ENCODE peak calls at places on chromosomes 4 and X, in nine cellular contexts. V is right lobe of liver, S is IMR-90, M is heart left ventricle, B is heart right ventricle, I is upper lobe of right lung, W is lower lobe of right lung, J is PC-3, K is K562. G is an unnamed sample.

GRCh38 chrX:149494844-149495565 is 10.1 kb downstream of the IDS start:
- ATAC-seq in V (no peak), S (no peak), M (no peak), B (no peak), I (peak; percentile 75), W (peak; percentile 75), J (peak; percentile 48), K (no peak), G (no peak)

GRCh38 chr4:22848332-22848731 is 155.6 kb downstream of the GBA3 start:
- ATAC-seq in V (peak; percentile 68), S (no peak), M (no peak), B (no peak), I (no peak), W (no peak), J (no peak), K (no peak), G (no peak)

GRCh38 chr4:127917151-127917550 is 36.5 kb downstream of the PLK4 start:
- ATAC-seq in V (no peak), S (no peak), M (peak; percentile 93), B (no peak), I (no peak), W (no peak), J (no peak), K (peak; percentile 26), G (no peak)

GRCh38 chr4:23084559-23085248 is 392.0 kb downstream of the GBA3 start:
- ATAC-seq in V (no peak), S (no peak), M (no peak), B (no peak), I (no peak), W (no peak), J (peak; percentile 92), K (no peak), G (no peak)

GRCh38 chr4:73068496-73069337 is 799 bp downstream of the COX18 start:
- ATAC-seq in V (peak; percentile 14), S (peak; percentile 6), M (peak; percentile 5), B (no peak), I (no peak), W (peak; percentile 10), J (peak; percentile 4), K (peak; percentile 44), G (no peak)

GRCh38 chr4:187027231-187027760 is 303.6 kb upstream of the FAT1 start:
- ATAC-seq in V (no peak), S (peak; percentile 63), M (no peak), B (no peak), I (no peak), W (no peak), J (no peak), K (no peak), G (no peak)

GRCh38 chr4:23438764-23439163 is 451.1 kb downstream of the PPARGC1A start:
- ATAC-seq in V (no peak), S (no peak), M (no peak), B (no peak), I (no peak), W (no peak), J (no peak), K (no peak), G (no peak)

GRCh38 chr4:80500593-80500992 is 165.1 kb downstream of the CFAP299 start:
- ATAC-seq in V (peak; percentile 32), S (no peak), M (no peak), B (no peak), I (peak; percentile 54), W (peak; percentile 68), J (no peak), K (no peak), G (no peak)

GRCh38 chrX:153806999-153807575 is 12.6 kb downstream of the SSR4 start:
- ATAC-seq in V (no peak), S (no peak), M (no peak), B (no peak), I (no peak), W (no peak), J (no peak), K (no peak), G (no peak)

GRCh38 chr4:164550989-164551712 is 202.8 kb upstream of the SMIM31 start:
- ATAC-seq in V (no peak), S (no peak), M (no peak), B (no peak), I (no peak), W (no peak), J (no peak), K (no peak), G (no peak)

GRCh38 chrX:136255543-136255942 is 4.3 kb upstream of the MAP7D3 start:
- ATAC-seq in V (no peak), S (no peak), M (no peak), B (peak; percentile 19), I (no peak), W (no peak), J (no peak), K (no peak), G (peak; percentile 42)

GRCh38 chr4:51907001-51907669 is 64.2 kb downstream of the DCUN1D4 start:
- ATAC-seq in V (no peak), S (no peak), M (no peak), B (no peak), I (no peak), W (no peak), J (no peak), K (no peak), G (no peak)

GRCh38 chr4:99868126-99868596 is 26.1 kb downstream of the LAMTOR3 start:
- ATAC-seq in V (no peak), S (peak; percentile 32), M (peak; percentile 29), B (no peak), I (no peak), W (no peak), J (no peak), K (no peak), G (peak; percentile 60)
- H3K4me3 ChIP-seq in V (no peak overlapping the region), S (no peak overlapping the region), M (no peak overlapping the region), B (no peak overlapping the region), I (no peak overlapping the region), W (no peak overlapping the region), J (no peak overlapping the region), K (no peak overlapping the region), G (no peak overlapping the region)

GRCh38 chr4:1329408-1330371 is 17.3 kb upstream of the UVSSA start:
- ATAC-seq in V (peak; percentile 11), S (peak; percentile 21), M (peak; percentile 14), B (no peak), I (no peak), W (no peak), J (no peak), K (no peak), G (no peak)

GRCh38 chr4:1326751-1327525 is 20.1 kb upstream of the UVSSA start:
- ATAC-seq in V (no peak), S (no peak), M (no peak), B (no peak), I (no peak), W (no peak), J (no peak), K (no peak), G (no peak)

GRCh38 chr4:1327526-1328266 is 19.3 kb upstream of the UVSSA start:
- ATAC-seq in V (no peak), S (no peak), M (no peak), B (no peak), I (no peak), W (no peak), J (no peak), K (no peak), G (no peak)

GRCh38 chr4:1330761-1331590 is 16.0 kb upstream of the UVSSA start:
- ATAC-seq in V (no peak), S (no peak), M (no peak), B (no peak), I (peak; percentile 11), W (no peak), J (no peak), K (no peak), G (no peak)

DNA sequence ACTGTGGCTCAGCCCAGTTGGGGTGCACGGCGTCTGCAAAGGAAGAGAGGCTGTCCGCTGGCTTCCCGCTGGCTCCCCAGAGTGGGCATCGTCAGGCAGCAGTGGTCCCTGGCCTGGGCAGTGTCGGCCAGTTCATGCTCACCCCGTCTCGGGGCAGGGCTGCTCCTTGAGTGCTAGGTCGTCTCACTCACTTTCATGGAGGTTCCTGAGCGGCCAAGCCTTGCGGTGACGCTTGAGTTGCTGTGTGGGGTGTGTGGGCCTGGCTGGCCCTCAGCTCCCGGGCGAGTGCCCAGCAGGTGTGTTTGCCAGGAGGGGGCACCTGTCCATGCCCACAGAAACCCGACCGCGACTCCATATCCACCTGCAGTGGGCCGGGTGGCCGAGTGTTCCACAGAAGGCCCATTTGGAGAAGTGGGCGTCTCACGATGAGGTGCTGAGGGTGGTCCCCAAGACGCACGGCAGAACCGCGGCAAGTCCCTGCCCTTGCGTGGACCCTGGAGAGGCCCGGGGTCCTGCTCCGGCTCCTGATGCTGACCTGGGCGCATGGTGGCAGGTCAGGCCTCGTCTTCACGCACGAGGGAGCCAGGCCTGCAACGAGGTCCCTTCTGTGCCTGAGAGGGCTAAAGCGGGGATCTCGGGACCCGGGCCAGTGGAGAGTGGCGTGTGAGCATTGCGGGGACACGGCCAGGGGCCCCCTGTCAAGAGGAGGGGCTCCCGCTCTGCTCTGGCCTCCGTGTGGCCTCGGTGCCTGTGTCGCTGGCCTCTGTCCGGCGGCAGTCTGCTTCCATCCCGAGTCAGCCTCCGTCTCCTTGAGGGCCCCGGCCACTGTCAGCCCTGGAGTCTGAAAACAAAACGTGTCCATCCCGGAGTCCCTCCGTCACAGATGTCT is 18.5 kb upstream of the UVSSA start:
- ATAC-seq in V (no peak), S (no peak), M (no peak), B (no peak), I (no peak), W (no peak), J (no peak), K (no peak), G (no peak)
- H3K36me3 ChIP-seq in V (peaks cover 2% of the 10 kb centered on the region), S (peaks cover 73% of the 10 kb centered on the region), M (peaks cover 74% of the 10 kb centered on the region), B (peaks cover 79% of the 10 kb centered on the region), I (peaks cover 43% of the 10 kb centered on the region), W (peaks cover 74% of the 10 kb centered on the region), J (peaks cover 7% of the 10 kb centered on the region), K (peaks cover 86% of the 10 kb centered on the region), G (no peaks in the 10 kb centered on the region)

DNA sequence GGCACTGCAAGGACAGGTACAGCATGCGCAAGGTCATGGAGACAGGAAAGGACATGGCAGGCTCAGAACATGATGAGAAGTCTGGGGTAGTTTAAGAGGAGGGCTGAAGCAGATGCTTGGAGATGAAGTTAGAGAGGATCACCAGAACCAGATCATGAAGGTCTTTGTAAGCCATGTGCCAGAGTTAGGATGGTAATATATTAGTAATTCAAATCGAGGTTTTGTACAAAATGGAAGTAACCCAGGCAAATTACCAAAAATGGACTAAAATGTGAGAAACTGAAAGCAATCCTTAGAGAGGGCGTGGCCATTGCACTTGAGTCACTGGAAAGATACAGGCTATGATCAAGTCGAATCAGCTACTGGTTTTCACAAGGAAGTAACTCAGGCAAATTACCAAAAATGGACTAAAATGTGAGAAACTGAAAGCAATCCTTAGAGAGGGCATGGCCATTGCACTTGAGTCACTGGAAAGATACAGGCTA is 13.5 kb downstream of the RXFP1 start:
- ATAC-seq in V (peak; percentile 9), S (peak; percentile 68), M (no peak), B (no peak), I (peak; percentile 28), W (no peak), J (no peak), K (peak; percentile 60), G (no peak)
- H3K4me3 ChIP-seq in V (no peak overlapping the region), S (no peak overlapping the region), M (no peak overlapping the region), B (no peak overlapping the region), I (no peak overlapping the region), W (no peak overlapping the region), J (no peak overlapping the region), K (no peak overlapping the region), G (no peak overlapping the region)

DNA sequence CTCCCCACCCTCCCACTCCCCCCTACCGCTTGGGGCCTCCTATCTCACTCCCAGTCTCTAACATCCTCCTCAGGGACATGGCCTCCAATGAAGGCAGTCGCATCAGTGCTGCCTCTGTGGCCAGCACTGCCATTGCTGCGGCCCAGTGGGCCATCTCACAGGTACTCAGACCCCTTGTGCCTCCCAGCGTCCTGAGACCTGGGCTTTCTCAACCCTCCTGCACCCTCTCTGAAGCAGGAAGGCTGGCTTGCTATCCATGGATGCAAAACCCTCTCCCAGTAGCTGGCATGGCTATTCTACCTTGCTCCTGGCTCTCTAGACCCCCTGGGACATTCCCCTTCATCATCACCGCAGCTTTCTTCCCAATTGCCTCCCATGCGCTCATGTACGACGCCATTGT is 13.3 kb upstream of the UBA1 start:
- ATAC-seq in V (no peak), S (no peak), M (no peak), B (no peak), I (no peak), W (no peak), J (no peak), K (no peak), G (no peak)
- H3K36me3 ChIP-seq in V (peaks cover 2% of the 10 kb centered on the region), S (peaks cover 38% of the 10 kb centered on the region), M (peaks cover 73% of the 10 kb centered on the region), B (peaks cover 92% of the 10 kb centered on the region), I (peaks cover 37% of the 10 kb centered on the region), W (peaks cover 95% of the 10 kb centered on the region), J (peaks cover 19% of the 10 kb centered on the region), K (peaks cover 80% of the 10 kb centered on the region), G (peaks cover 100% of the 10 kb centered on the region)

G was measured in gastroesophageal sphincter.